ENCODE peak calls at places on chromosome 9, in seven cellular contexts. F is A673, J is mammary epithelial cell, M is IMR-90, A is upper lobe of right lung, V is lung, O is tibial nerve. C is an unnamed sample. For H3K27me3 and H3K4me1, the result is how much of the 10 kb centered on the place peaks cover.

GRCh38 chr9:86321373-86321772 is 32.8 kb downstream of the TUT7 start:
- DNase-seq in O (no peak), A (no peak), J (peak), V (no peak), F (no peak), M (peak), C (no peak)

GRCh38 chr9:83701769-83702168 is 6.0 kb downstream of the UBQLN1 start:
- DNase-seq in J (peak), F (no peak), A (no peak), M (peak), O (no peak), V (no peak), C (no peak)

GRCh38 chr9:137379761-137380161 is 43.2 kb downstream of the EXD3 start:
- DNase-seq in V (no peak), M (no peak), A (no peak), O (no peak), F (no peak), J (no peak), C (no peak)

GRCh38 chr9:96883922-96884321 is 29.6 kb upstream of the ZNF782 start:
- DNase-seq in A (no peak), V (no peak), M (no peak), F (no peak), O (no peak), J (no peak), C (no peak)

GRCh38 chr9:136695435-136695895 is 8.2 kb upstream of the AGPAT2 start:
- DNase-seq in A (peak), V (peak), J (peak), O (no peak), M (no peak), F (no peak), C (peak)

GRCh38 chr9:2053883-2054845 is 39.0 kb downstream of the SMARCA2 start:
- DNase-seq in M (peak), A (no peak), J (peak), O (no peak), F (peak), V (no peak), C (peak)

GRCh38 chr9:88593537-88594185 is 58.7 kb downstream of the NXNL2 start:
- DNase-seq in V (peak), F (peak), O (peak), A (no peak), J (peak), M (peak), C (peak)

GRCh38 chr9:16044116-16044881 is 491.5 kb downstream of the CCDC171 start:
- DNase-seq in J (no peak), F (no peak), M (peak), V (no peak), A (no peak), O (no peak), C (no peak)

GRCh38 chr9:35756275-35756742 is 2.2 kb upstream of the MSMP start:
- DNase-seq in A (peak), O (no peak), F (no peak), M (no peak), V (peak), J (no peak), C (peak)

GRCh38 chr9:136201609-136202448 is 3.1 kb downstream of the LHX3 start:
- DNase-seq in F (no peak), A (no peak), V (no peak), O (no peak), J (no peak), M (no peak), C (no peak)

GRCh38 chr9:100104314-100104713 is 5.3 kb downstream of the INVS start:
- DNase-seq in A (no peak), J (peak), O (no peak), V (no peak), M (peak), F (no peak), C (no peak)

GRCh38 chr9:9598723-9599122 is 1014.1 kb downstream of the PTPRD start:
- DNase-seq in M (no peak), J (no peak), O (no peak), A (no peak), F (no peak), V (no peak), C (no peak)

GRCh38 chr9:92483896-92484545 is 1.7 kb upstream of the ASPN start:
- DNase-seq in J (no peak), F (peak), O (no peak), V (no peak), M (peak), A (no peak), C (no peak)

GRCh38 chr9:8916771-8917170 is 1117.2 kb upstream of the DMAC1 start:
- DNase-seq in A (no peak), M (no peak), O (no peak), F (no peak), J (no peak), V (no peak), C (no peak)

GRCh38 chr9:536597-537511 is 304.6 kb upstream of the DMRT1 start:
- DNase-seq in V (no peak), J (no peak), A (no peak), F (no peak), O (no peak), M (no peak), C (no peak)

DNA sequence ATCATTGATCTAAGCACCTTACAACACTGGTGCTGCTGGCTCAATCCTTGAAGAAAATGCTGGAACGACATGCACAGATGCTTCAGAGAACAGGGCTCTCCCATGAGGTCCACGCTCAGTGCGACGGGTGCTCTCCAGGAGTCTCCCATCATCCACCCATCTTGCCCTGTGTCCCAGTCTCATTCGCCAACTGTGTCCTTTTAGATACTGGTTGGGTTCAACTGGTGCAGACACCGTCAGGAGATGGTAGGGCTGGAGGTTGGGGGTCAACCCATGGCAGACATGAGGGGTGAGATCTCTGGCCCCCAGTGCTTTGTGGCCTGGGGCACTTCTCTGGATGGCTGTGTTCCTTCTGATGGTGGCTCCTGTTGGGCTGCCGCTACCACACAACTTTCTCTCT is 1.6 kb upstream of the OBP2B start:
- DNase-seq in V (no peak), J (no peak), O (no peak), M (no peak), F (no peak), A (peak), C (peak)
- H3K27me3 ChIP-seq in V (under half), J (under half), O (under half), M (under half), F (under half), A (under half), C (half or more)

GRCh38 chr9:131282688-131283422 is 6.5 kb upstream of the FAM78A start:
- DNase-seq in A (no peak), V (no peak), F (no peak), J (no peak), M (peak), O (no peak), C (no peak)
- H3K4me3 ChIP-seq in A (peak), V (no peak), F (peak), J (no peak), M (no peak), O (no peak), C (peak)

DNA sequence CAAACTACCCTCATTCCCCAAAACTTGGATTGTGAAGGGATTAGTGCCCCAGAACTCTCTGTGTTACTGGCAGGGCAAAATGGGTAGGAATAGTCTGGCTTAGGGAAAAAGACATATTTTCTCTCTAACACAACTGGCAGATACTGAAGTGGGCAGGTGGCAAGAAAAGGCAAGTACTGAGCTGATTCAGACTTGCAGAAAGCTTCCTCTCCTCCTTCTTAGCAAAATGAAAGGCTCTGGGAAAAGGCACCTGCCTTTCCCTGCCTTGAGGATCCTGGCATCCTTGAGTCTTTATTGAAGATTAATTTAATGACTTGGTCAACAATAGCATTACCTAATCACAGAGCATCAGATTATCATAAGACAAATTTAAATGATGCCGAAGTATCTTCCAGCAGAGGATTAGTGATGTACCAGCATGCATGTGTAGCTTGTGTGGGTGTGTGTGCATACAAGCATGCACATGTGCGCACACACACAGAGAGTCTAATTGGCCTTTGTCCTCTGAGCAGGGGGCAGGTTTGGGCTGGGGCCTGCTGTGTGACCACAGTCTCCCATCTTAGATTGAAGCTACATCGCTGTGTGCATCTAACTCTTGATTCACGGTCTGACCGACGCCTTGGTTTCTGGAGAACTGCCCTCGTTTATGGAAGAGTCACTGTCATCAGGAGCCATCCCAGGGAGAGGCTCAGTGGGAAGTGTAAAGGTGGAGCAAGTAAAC is 294.8 kb downstream of the AOPEP start:
- DNase-seq in J (peak), M (no peak), A (no peak), F (no peak), V (no peak), O (no peak), C (no peak)
- H3K4me1 ChIP-seq in J (half or more), M (under half), A (half or more), F (under half), V (half or more), O (under half), C (half or more)

GRCh38 chr9:127386981-127387380 is 10.0 kb upstream of the SLC2A8 start:
- DNase-seq in O (no peak), M (no peak), A (no peak), V (no peak), J (no peak), F (no peak), C (no peak)

GRCh38 chr9:127384016-127384730 is 12.8 kb upstream of the SLC2A8 start:
- DNase-seq in J (no peak), M (no peak), A (peak), F (no peak), V (no peak), O (no peak), C (no peak)

GRCh38 chr9:127382541-127382940 is 14.4 kb upstream of the SLC2A8 start:
- DNase-seq in M (no peak), F (no peak), O (no peak), J (no peak), V (no peak), A (no peak), C (no peak)

GRCh38 chr9:127386249-127386648 is 10.7 kb upstream of the SLC2A8 start:
- DNase-seq in V (no peak), J (no peak), F (no peak), A (no peak), M (no peak), O (no peak), C (no peak)

DNA sequence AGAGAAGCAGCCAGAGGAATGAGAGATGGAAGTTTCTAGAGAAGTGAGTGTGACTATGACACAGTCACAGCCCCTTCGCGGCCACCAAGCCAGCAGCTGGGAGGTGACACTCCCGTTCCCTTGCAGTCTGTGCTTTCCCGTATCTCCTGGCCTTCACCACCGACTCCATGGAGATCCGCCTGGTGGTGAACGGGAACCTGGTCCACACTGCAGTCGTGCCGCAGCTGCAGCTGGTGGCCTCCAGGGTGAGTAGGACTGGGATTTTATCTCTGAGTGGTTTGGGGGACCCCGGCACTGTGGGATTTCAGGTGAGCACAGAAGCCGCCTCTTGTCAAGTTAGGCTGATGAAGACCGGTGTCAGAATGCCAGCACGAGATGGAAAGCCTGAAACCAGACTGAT is 12.1 kb upstream of the SLC2A8 start:
- DNase-seq in V (no peak), O (no peak), A (peak), M (no peak), F (no peak), J (no peak), C (no peak)
- H3K27me3 ChIP-seq in V (under half), O (under half), A (under half), M (under half), F (under half), J (under half), C (under half)

DNA sequence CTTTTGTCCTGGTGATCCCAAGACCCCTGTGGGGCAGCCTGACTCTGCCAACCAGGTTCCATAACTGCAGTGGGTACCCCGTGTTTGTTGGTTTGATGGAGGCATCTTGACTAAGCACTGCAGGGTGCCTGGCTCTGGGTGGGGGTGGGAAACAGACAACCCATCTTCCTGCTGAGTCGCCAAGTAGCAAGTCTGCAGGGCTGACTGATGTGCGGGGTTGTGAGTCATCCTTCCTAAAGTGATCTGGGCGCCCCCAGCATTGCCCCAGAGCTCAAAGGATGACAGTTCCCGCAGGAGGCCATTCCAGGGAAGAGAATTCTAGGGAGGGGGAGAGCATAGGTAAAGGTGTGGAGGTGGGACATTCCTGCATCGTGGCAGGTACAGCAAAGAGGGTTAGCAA is 23.5 kb downstream of the DAB2IP start:
- DNase-seq in V (no peak), O (no peak), A (no peak), M (peak), J (peak), F (peak), C (no peak)
- H3K4me3 ChIP-seq in V (no peak), O (no peak), A (no peak), M (no peak), J (no peak), F (no peak), C (no peak)